ENCODE peak calls at places on chromosomes 16 and 17, in five cellular contexts. K is left ventricle myocardium inferior, Q is IMR-90, N is nucleus accumbens, L is AG04450. X is an unnamed sample.
A peak's percentile ranks its signal among the peaks of the same experiment; 100 is the strongest.

GRCh38 chr17:80105762-80106161 is 4.4 kb downstream of the GAA start:
- DNase-seq in K (no peak), Q (peak; percentile 21), N (peak; percentile 70), L (no peak), X (no peak)

GRCh38 chr16:3058173-3059030 is 7.0 kb upstream of the IL32 start:
- DNase-seq in K (peak; percentile 44), Q (no peak), N (no peak), L (no peak), X (no peak)

GRCh38 chr16:49986351-49987124 is 38.5 kb upstream of the CNEP1R1 start:
- DNase-seq in K (no peak), Q (peak; percentile 27), N (no peak), L (no peak), X (no peak)

GRCh38 chr16:13756411-13756810 is 163.5 kb upstream of the ERCC4 start:
- DNase-seq in K (no peak), Q (no peak), N (no peak), L (no peak), X (no peak)

GRCh38 chr17:8598913-8599312 is 31.6 kb downstream of the MYH10 start:
- DNase-seq in K (no peak), Q (no peak), N (no peak), L (no peak), X (no peak)

GRCh38 chr17:43126911-43127290 is 1.7 kb upstream of the BRCA1 start:
- DNase-seq in K (no peak), Q (no peak), N (no peak), L (no peak), X (no peak)

GRCh38 chr17:49741692-49742076 is 22.2 kb downstream of the FAM117A start:
- DNase-seq in K (no peak), Q (no peak), N (no peak), L (no peak), X (no peak)

GRCh38 chr16:23114131-23114904 is 34.9 kb downstream of the USP31 start:
- DNase-seq in K (no peak), Q (no peak), N (no peak), L (no peak), X (no peak)

GRCh38 chr17:6162216-6162615 is 92.0 kb downstream of the WSCD1 start:
- DNase-seq in K (no peak), Q (no peak), N (no peak), L (no peak), X (no peak)

GRCh38 chr17:80901319-80901718 is 90.3 kb upstream of the CHMP6 start:
- DNase-seq in K (no peak), Q (peak; percentile 7), N (no peak), L (no peak), X (no peak)